ENCODE peak calls at places on chromosomes 4 and X, in six cellular contexts. P, R, N, E, Q and C are unnamed samples.

GRCh38 chrX:7088968-7089615 is 58.4 kb upstream of the STS start:
- DNase-seq in P (no peak), R (no peak), N (no peak), E (no peak), Q (no peak), C (no peak)

GRCh38 chrX:22589845-22590244 is 317.1 kb downstream of the CBLL2 start:
- DNase-seq in P (no peak), R (no peak), N (no peak), E (no peak), Q (no peak), C (no peak)

GRCh38 chrX:31499120-31499519 is 427.3 kb upstream of the FTHL17 start:
- DNase-seq in P (no peak), R (no peak), N (no peak), E (peak; percentile 2), Q (no peak), C (no peak)

GRCh38 chr4:10020871-10021676 is at the start of gene SLC2A9:
- DNase-seq in P (no peak), R (no peak), N (no peak), E (no peak), Q (peak; percentile 33), C (no peak)

GRCh38 chr4:137804906-137805511 is 272.7 kb upstream of the PCDH18 start:
- DNase-seq in P (no peak), R (no peak), N (no peak), E (no peak), Q (no peak), C (no peak)

GRCh38 chr4:123418486-123418931 is 21.9 kb downstream of the SPRY1 start:
- DNase-seq in P (no peak), R (peak; percentile 22), N (no peak), E (no peak), Q (no peak), C (no peak)

GRCh38 chrX:19566359-19567141 is 51.2 kb upstream of the MAP3K15 start:
- DNase-seq in P (no peak), R (no peak), N (no peak), E (no peak), Q (peak; percentile 14), C (peak; percentile 8)

GRCh38 chr4:617644-618330 is 7.6 kb upstream of the PDE6B start:
- DNase-seq in P (no peak), R (no peak), N (no peak), E (no peak), Q (no peak), C (no peak)

GRCh38 chr4:85790582-85790981 is 315.6 kb downstream of the ARHGAP24 start:
- DNase-seq in P (no peak), R (no peak), N (no peak), E (no peak), Q (no peak), C (no peak)

GRCh38 chrX:51461053-51462050 is 35.0 kb downstream of the NUDT11 start:
- DNase-seq in P (no peak), R (no peak), N (peak; percentile 7), E (peak; percentile 53), Q (no peak), C (peak; percentile 52)

GRCh38 chr4:142534994-142535393 is 311.1 kb downstream of the INPP4B start:
- DNase-seq in P (no peak), R (no peak), N (no peak), E (peak; percentile 20), Q (no peak), C (no peak)

GRCh38 chr4:149531861-149532260 is 283.8 kb downstream of the IQCM start:
- DNase-seq in P (no peak), R (no peak), N (no peak), E (no peak), Q (no peak), C (no peak)

GRCh38 chr4:31995943-31996901 is 1276.1 kb downstream of the PCDH7 start:
- DNase-seq in P (no peak), R (no peak), N (no peak), E (peak; percentile 69), Q (no peak), C (no peak)

GRCh38 chr4:472881-473574 is 25.9 kb downstream of the ZNF721 start:
- DNase-seq in P (no peak), R (no peak), N (no peak), E (peak; percentile 20), Q (no peak), C (no peak)

GRCh38 chr4:100421356-100421978 is 96.4 kb downstream of the EMCN start:
- DNase-seq in P (no peak), R (no peak), N (peak; percentile 51), E (peak; percentile 26), Q (no peak), C (peak; percentile 2)

GRCh38 chr4:21769404-21770147 is 179.0 kb downstream of the KCNIP4 start:
- DNase-seq in P (no peak), R (no peak), N (no peak), E (peak; percentile 26), Q (no peak), C (peak; percentile 3)

GRCh38 chr4:27350161-27350560 is 489.5 kb downstream of the STIM2 start:
- DNase-seq in P (no peak), R (no peak), N (peak; percentile 37), E (no peak), Q (no peak), C (no peak)

GRCh38 chrX:110304371-110304770 is 13.5 kb downstream of the AMMECR1 start:
- DNase-seq in P (no peak), R (no peak), N (no peak), E (no peak), Q (no peak), C (no peak)

DNA sequence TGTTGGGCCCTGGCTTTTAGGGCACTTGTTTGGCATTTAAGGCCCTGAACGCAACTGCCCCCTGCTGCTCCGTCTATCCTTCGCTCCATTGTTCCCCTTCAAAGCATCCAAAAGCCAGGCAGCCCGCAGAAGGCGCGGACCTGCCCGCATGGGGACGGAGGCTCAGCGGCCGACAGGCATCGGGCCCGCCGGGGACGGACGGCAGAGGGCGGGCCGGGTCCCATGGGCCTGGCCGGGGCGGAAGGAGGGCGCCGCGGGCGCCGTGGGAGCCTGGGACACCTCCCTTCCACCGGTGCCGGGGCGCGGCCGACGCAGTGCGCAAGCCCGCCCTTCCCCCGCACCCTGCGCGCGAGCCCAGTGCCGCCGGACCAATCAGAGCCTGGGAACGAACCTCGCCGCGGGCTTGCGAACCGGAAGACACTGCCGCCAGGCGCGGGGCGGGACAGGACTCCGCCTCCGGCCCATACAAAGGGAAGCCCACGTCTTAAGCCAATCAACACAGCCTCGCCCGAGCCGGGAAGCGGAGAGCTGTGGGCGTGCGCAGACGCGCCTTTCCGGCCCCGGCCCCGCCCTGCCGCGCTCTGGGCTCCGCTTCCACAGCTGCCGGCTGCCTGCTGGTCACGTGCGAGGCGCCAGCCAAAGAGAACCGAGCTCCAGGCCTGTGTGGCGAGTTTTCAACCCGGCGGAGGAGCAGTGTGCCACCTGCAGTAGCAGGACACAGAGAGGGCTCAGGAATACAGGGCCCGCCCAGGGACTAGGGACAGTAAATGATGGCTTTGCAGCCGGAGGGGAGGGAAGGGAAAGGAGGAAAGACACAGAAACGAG is 2.1 kb upstream of the ARHGAP4 start:
- DNase-seq in P (peak; percentile 83), R (peak; percentile 91), N (peak; percentile 93), E (peak; percentile 99), Q (peak; percentile 96), C (peak; percentile 97)
- TF ChIP-seq POLR2A in P (peak; percentile 83), R (peak; percentile 92), N (peak; percentile 61), E (peak; percentile 50), Q (peak; percentile 65), C (peak; percentile 83)

GRCh38 chrX:132219343-132219768 is at the start of gene RAP2C:
- DNase-seq in P (peak; percentile 63), R (peak; percentile 62), N (peak; percentile 53), E (peak; percentile 82), Q (peak; percentile 82), C (peak; percentile 84)
- TF ChIP-seq POLR2A in P (peak; percentile 38), R (peak; percentile 66), N (no peak), E (no peak), Q (peak; percentile 62), C (peak; percentile 39)

DNA sequence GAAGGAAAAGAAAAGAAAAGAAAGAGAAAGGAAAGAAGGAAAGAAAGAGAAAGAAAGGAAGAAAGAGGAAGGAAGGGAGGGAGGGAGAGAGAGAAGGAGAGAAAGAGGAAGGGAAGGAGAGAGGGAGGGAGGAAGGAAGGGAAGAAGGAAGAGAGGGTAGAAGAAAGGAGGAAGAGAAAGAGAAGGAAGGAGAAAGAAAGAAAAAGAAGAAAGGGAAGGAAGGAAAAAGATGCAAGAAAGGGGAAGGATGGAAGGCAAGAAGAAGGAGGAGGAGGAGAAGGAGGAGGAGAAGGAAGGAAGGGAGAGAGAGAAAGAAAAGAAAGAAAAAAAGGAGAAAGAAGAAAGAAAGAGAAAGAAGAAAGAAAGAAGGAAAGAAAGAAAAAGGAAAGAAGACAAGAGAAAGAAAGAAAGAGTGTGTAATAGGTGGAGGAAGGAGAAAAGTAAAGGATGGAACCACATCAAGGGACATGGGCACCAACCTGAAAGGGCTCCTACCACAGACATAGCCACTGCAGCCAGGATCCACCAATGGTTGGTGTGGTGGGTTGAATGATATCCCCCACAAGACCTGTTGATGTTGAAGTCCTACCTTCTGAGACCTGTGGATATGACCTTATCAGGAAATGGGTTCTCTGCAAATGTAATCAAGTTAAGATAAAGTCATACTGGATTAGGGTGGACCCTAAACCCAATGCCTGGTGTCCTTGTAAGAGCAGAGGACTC is 80.2 kb downstream of the RELL1 start:
- DNase-seq in P (no peak), R (no peak), N (no peak), E (no peak), Q (no peak), C (no peak)
- TF ChIP-seq POLR2A in P (no peak), R (no peak), N (no peak), E (no peak), Q (no peak), C (no peak)

DNA sequence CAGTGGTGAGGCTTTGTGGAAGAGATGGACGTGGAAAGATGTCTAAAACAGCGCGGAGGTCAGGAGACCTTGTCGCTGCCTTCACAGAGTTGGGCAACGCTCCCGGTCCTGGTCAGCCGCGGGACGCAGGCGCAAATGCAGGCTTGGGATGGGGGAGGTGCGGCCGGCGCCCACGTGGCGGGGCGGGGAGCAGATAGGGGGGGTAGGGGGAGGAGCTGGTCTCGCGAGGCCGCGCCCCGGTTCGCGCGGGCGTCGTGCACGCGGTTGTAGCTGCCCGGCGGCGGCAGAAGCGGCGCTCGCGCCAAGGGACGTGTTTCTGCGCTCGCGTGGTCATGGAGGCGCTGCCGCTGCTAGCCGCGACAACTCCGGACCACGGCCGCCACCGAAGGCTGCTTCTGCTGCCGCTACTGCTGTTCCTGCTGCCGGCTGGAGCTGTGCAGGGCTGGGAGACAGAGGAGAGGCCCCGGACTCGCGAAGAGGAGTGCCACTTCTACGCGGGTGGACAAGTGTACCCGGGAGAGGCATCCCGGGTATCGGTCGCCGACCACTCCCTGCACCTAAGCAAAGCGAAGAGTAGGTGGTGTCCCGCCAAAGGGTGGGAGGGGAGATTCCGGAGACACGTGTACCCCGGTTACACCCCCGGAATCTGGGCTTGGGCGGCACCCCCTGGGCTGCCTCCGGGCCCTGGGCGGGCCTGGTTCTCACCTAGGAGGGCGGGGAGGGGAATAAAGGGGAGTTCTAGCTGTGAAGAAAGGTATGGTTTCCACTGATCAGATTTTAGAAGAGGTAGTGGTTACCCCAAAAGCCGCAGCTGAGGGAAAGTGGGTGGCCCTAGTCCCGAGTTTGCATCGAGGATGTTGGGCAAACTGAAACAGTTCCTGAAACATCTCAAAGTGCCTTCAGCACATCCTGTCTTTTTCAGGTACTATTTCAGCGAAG is at the start of gene PRDX4:
- DNase-seq in P (peak; percentile 66), R (peak; percentile 80), N (peak; percentile 67), E (peak; percentile 94), Q (peak; percentile 90), C (peak; percentile 93)
- TF ChIP-seq POLR2A in P (peak; percentile 55), R (peak; percentile 49), N (peak; percentile 47), E (peak; percentile 80), Q (peak; percentile 58), C (peak; percentile 64)